ENCODE peak calls at places on chromosome 3, in six cellular contexts. J is neuronal stem cell, T is H9, D is mesenchymal stem cell, M is H1, U is IMR-90. C is an unnamed sample.

GRCh38 chr3:189937302-189938255 is 183.1 kb downstream of the P3H2 start:
- DNase-seq in J (no peak), T (no peak), D (peak), M (no peak), U (peak), C (peak)

GRCh38 chr3:15360786-15361493 is 28.6 kb upstream of the SH3BP5 start:
- DNase-seq in J (no peak), T (no peak), D (no peak), M (no peak), U (peak), C (no peak)

GRCh38 chr3:149019581-149019980 is 28.2 kb downstream of the GYG1 start:
- DNase-seq in J (no peak), T (no peak), D (no peak), M (no peak), U (peak), C (no peak)

GRCh38 chr3:194225988-194226663 is 90.2 kb downstream of the HES1 start:
- DNase-seq in J (no peak), T (no peak), D (no peak), M (no peak), U (no peak), C (no peak)

GRCh38 chr3:139564290-139564861 is 24.8 kb upstream of the RBP1 start:
- DNase-seq in J (no peak), T (peak), D (no peak), M (no peak), U (no peak), C (no peak)

GRCh38 chr3:49844464-49845183 is 11.7 kb downstream of the TRAIP start:
- DNase-seq in J (no peak), T (no peak), D (no peak), M (no peak), U (no peak), C (no peak)

GRCh38 chr3:149751551-149751950 is 738 bp downstream of the COMMD2 start:
- DNase-seq in J (no peak), T (no peak), D (peak), M (no peak), U (no peak), C (no peak)

GRCh38 chr3:133268772-133269171 is 131.1 kb upstream of the BFSP2 start:
- DNase-seq in J (no peak), T (no peak), D (no peak), M (no peak), U (no peak), C (no peak)

GRCh38 chr3:13853978-13854296 is 25.9 kb downstream of the WNT7A start:
- DNase-seq in J (no peak), T (no peak), D (no peak), M (no peak), U (no peak), C (peak)

GRCh38 chr3:39112113-39112512 is 4.6 kb downstream of the TTC21A start:
- DNase-seq in J (no peak), T (no peak), D (no peak), M (no peak), U (no peak), C (no peak)

GRCh38 chr3:8900065-8900464 is 63.2 kb downstream of the RAD18 start:
- DNase-seq in J (no peak), T (no peak), D (peak), M (no peak), U (peak), C (no peak)

GRCh38 chr3:187967982-187968381 is 186.0 kb upstream of the LPP start:
- DNase-seq in J (no peak), T (no peak), D (peak), M (no peak), U (peak), C (peak)

GRCh38 chr3:94423566-94423965 is 360.7 kb downstream of the NSUN3 start:
- DNase-seq in J (no peak), T (no peak), D (peak), M (no peak), U (peak), C (no peak)

GRCh38 chr3:87801409-87801808 is 257.4 kb downstream of the CGGBP1 start:
- DNase-seq in J (no peak), T (no peak), D (no peak), M (no peak), U (no peak), C (no peak)
- H4K91ac ChIP-seq in J (no peak), T (no peak), D (no peak), M (no peak), U (no peak), C (no peak)

DNA sequence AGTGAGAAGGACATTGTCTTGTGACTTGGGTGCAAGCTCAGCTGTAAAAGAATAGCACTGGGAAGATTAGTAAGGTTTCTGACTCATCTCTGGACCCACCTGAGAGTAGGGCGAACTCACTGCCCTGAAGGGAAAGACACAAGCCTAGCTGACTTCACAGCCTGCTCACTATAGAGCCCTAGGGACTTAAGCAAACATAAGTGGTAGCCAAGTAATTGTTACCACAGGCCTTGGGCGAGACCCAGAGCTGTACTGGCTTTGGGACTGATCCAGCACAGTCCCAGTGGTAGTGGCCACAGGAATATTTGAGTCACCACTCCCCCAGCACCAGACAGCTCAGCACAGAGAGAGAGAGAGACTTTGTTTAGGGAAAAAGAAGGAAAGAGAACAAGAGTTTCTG is 429.9 kb downstream of the TBL1XR1 start:
- DNase-seq in J (no peak), T (no peak), D (peak), M (no peak), U (peak), C (peak)
- H4K91ac ChIP-seq in J (no peak), T (no peak), D (no peak), M (no peak), U (no peak), C (no peak)

DNA sequence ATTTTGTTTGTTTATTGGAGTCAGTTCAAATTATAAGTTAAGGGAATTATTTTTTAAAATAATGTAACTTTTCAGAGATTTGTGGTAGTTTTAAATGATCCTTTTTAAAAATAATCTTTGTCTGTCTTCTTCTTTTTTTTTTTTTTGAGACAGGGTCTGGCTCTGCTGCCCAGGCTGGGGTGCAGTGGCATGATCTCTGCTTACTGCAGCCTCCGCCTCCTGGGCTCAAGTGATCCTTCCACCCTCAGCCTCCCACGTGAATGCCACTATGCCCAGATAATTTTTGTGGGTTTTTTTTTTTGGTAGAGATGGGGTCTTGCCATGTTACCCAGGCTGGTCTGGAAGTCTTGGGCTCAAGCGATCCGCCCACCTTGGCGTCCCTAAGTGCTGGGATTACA is 12.6 kb downstream of the FNDC3B start:
- DNase-seq in J (no peak), T (no peak), D (peak), M (no peak), U (no peak), C (no peak)
- H4K91ac ChIP-seq in J (no peak), T (no peak), D (no peak), M (no peak), U (no peak), C (no peak)

DNA sequence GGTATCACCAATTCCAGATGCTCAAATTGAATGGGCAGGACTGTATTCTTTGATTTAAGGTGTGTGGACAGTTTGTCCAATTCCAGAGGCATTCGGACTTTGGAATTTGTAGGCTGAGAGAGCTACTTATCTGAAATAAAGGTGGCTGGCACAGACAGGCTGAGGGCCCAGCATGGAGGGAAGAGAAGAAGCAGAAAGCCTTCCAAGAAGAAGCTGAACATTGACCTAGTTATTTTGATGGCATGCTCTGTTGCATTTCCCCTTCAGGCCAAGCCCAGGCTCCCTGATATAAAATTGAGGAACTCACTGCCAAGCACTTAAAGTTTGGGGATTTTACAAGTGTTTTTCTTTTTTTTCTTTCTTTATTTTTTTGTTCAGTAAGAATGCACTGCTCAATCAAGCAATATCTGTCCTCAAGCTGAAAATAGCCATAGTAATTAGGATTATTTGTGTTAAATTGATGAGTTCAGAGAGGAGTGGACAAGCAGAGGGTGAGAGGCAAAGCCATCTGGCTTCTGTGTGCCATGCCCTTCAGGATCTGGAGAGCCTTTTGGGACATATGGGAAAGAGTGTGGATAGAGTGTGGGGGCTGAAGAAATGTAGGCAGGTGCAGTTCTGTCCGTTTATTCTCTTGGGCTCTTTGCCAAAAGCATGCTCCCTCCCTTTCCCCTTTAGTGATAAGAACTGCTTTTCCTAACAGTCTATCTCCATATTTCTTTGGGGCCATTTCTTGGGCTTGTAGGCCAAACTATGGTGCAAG is 148.9 kb downstream of the OXSM start:
- DNase-seq in J (no peak), T (no peak), D (no peak), M (no peak), U (no peak), C (no peak)
- H4K91ac ChIP-seq in J (no peak), T (no peak), D (no peak), M (no peak), U (no peak), C (no peak)

GRCh38 chr3:115038831-115039230 is 108.3 kb downstream of the ZBTB20 start:
- DNase-seq in J (no peak), T (no peak), D (no peak), M (no peak), U (no peak), C (no peak)

GRCh38 chr3:115042351-115042750 is 104.7 kb downstream of the ZBTB20 start:
- DNase-seq in J (no peak), T (no peak), D (no peak), M (no peak), U (peak), C (no peak)

DNA sequence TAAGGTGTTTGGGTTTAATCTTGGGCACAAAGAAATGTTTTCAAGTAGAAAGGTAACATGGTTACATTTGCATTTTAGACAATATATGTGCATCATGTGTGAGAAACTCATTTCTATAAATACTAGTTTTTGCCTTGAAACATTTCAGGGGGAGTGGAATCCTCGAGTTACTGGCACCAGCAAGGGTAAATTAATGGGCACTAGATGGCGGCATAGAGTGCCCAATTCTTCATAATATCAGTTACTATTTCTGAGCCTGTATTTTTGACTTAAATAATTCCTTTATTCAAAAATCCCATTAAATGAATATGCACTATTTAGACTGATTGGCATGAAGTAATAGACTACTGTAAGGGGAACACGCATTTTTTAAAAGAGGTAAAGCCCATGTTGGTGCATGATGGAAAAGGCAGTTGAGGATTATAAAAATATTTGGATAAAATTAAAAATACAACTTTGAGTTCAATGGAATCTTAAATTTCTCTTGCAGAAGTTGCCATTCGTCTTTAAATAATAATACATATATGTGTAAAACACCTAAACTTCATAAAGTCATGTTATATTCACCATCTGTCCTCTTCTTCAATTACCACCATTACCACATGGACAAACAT is 106.3 kb downstream of the ZBTB20 start:
- DNase-seq in J (peak), T (no peak), D (peak), M (no peak), U (peak), C (peak)
- H4K91ac ChIP-seq in J (no peak), T (no peak), D (no peak), M (no peak), U (no peak), C (no peak)

GRCh38 chr3:101970212-101970611 is 120.9 kb downstream of the NFKBIZ start:
- DNase-seq in J (no peak), T (no peak), D (no peak), M (no peak), U (no peak), C (no peak)
- H4K91ac ChIP-seq in J (no peak), T (no peak), D (no peak), M (no peak), U (no peak), C (no peak)

GRCh38 chr3:45564172-45564571 is 30.4 kb upstream of the LIMD1 start:
- DNase-seq in J (no peak), T (no peak), D (no peak), M (no peak), U (no peak), C (no peak)
- H4K91ac ChIP-seq in J (no peak), T (no peak), D (no peak), M (no peak), U (no peak), C (no peak)

GRCh38 chr3:128616516-128617269 is 33.9 kb downstream of the RPN1 start:
- DNase-seq in J (no peak), T (no peak), D (no peak), M (no peak), U (no peak), C (no peak)
- H4K91ac ChIP-seq in J (peak), T (no peak), D (peak), M (peak), U (peak), C (peak)

DNA sequence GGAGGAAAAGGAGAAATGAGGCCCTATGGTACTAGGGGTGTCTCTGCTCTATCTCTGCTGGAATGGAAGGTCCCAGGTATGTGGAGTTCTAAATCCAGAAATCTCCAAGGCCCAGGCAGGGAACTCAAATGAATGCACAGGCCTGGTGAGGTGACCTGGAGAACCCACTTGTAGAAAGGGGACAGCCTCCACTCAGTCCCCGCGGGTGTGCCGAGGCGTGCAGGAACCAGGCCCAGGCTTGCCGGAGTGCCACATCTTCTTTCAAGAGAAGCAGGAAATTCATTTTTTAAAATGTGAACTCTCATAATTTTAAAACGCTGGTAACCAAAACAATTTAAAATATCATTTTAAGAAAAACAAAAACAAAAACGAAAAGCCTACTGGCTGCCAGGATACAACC is 32.2 kb upstream of the ADCY5 start:
- DNase-seq in J (no peak), T (no peak), D (no peak), M (no peak), U (no peak), C (no peak)
- H4K91ac ChIP-seq in J (no peak), T (no peak), D (no peak), M (no peak), U (no peak), C (no peak)

C was measured in trophoblast cell.